ENCODE peak calls at places on chromosomes 16 and 17, in ten cellular contexts. I is left ventricle myocardium inferior, Q is HCT116, G is heart right ventricle, E is hepatocyte, H is right atrium auricular region, V is GM23338, C is mesenchymal stem cell, Y is thoracic aorta, F is ascending aorta. D is an unnamed sample.
A peak's percentile ranks its signal among the peaks of the same experiment; 100 is the strongest.

GRCh38 chr17:1888741-1889140 is 58.9 kb downstream of the RPA1 start:
- DNase-seq in G (no peak), Q (no peak), Y (no peak), C (no peak), H (no peak), V (no peak), E (no peak), F (no peak), I (no peak), D (no peak)

GRCh38 chr17:54172654-54173316 is 350.1 kb downstream of the KIF2B start:
- DNase-seq in Q (no peak), H (no peak), C (peak; percentile 3), I (no peak), Y (no peak), G (no peak), V (peak; percentile 67), E (peak; percentile 50), F (no peak), D (no peak)

GRCh38 chr16:194516-194915 is 14.3 kb downstream of the HBQ1 start:
- DNase-seq in I (no peak), F (no peak), E (no peak), G (no peak), H (no peak), Y (no peak), V (no peak), Q (no peak), C (no peak), D (peak; percentile 86)

GRCh38 chr17:78780335-78780734 is 1.7 kb downstream of the CYTH1 start:
- DNase-seq in G (no peak), E (no peak), I (no peak), F (no peak), H (no peak), C (no peak), Q (no peak), Y (no peak), V (no peak), D (no peak)

GRCh38 chr17:30363715-30364202 is 15.0 kb upstream of the CPD start:
- DNase-seq in V (no peak), H (no peak), C (peak; percentile 61), Y (no peak), Q (no peak), G (no peak), E (no peak), I (no peak), F (no peak), D (no peak)

GRCh38 chr16:87195190-87195589 is 122.0 kb downstream of the C16orf95 start:
- DNase-seq in Q (no peak), H (no peak), F (no peak), C (no peak), I (no peak), V (no peak), Y (no peak), G (no peak), E (no peak), D (peak; percentile 42)

GRCh38 chr17:82449136-82449882 is 1.2 kb downstream of the CYBC1 start:
- DNase-seq in I (no peak), V (peak; percentile 82), C (no peak), H (no peak), G (peak; percentile 54), Q (no peak), Y (no peak), E (no peak), F (peak; percentile 29), D (peak; percentile 66)

GRCh38 chr17:1371893-1372590 is 28.0 kb downstream of the YWHAE start:
- DNase-seq in H (no peak), C (no peak), Y (no peak), G (no peak), F (no peak), I (no peak), Q (no peak), V (no peak), E (no peak), D (no peak)

GRCh38 chr16:72995151-72995881 is 52.6 kb downstream of the ZFHX3 start:
- DNase-seq in Y (no peak), V (peak; percentile 81), G (no peak), I (no peak), C (peak; percentile 10), Q (no peak), E (no peak), H (no peak), F (no peak), D (no peak)

GRCh38 chr17:82301916-82302497 is 15.4 kb downstream of the CD7 start:
- DNase-seq in C (no peak), Y (no peak), E (no peak), H (no peak), Q (no peak), G (no peak), F (no peak), I (no peak), V (no peak), D (no peak)

GRCh38 chr16:88479795-88480760 is 27.0 kb downstream of the ZFPM1 start:
- DNase-seq in I (no peak), H (no peak), G (no peak), C (no peak), V (no peak), F (no peak), Q (no peak), Y (no peak), E (no peak), D (no peak)

GRCh38 chr17:6713130-6713917 is at the start of gene SLC13A5:
- DNase-seq in G (no peak), Q (no peak), I (no peak), V (peak; percentile 91), C (peak; percentile 27), H (peak; percentile 5), E (peak; percentile 84), Y (no peak), F (no peak), D (peak; percentile 85)

GRCh38 chr16:229731-230281 is 557 bp upstream of the LUC7L start:
- DNase-seq in Q (no peak), I (no peak), G (no peak), F (no peak), E (no peak), V (no peak), Y (no peak), C (no peak), H (no peak), D (no peak)

GRCh38 chr16:85828166-85828565 is 28.7 kb downstream of the COX4I1 start:
- DNase-seq in Q (no peak), C (no peak), G (no peak), E (no peak), I (no peak), Y (no peak), H (no peak), V (no peak), F (no peak), D (no peak)

GRCh38 chr16:85826686-85827247 is 27.3 kb downstream of the COX4I1 start:
- DNase-seq in I (no peak), H (no peak), C (no peak), E (no peak), V (no peak), Y (no peak), G (no peak), F (no peak), Q (no peak), D (no peak)

GRCh38 chr16:85832578-85833539 is 33.4 kb downstream of the COX4I1 start:
- DNase-seq in G (no peak), Y (no peak), I (no peak), V (no peak), E (no peak), H (no peak), Q (no peak), C (no peak), F (no peak), D (no peak)

GRCh38 chr16:85829266-85829665 is 29.8 kb downstream of the COX4I1 start:
- DNase-seq in Q (no peak), I (no peak), H (no peak), E (no peak), G (no peak), C (no peak), F (no peak), V (no peak), Y (no peak), D (no peak)

GRCh38 chr16:85829751-85830445 is 30.4 kb downstream of the COX4I1 start:
- DNase-seq in F (no peak), V (no peak), I (peak; percentile 46), C (no peak), Q (no peak), G (peak; percentile 45), H (no peak), Y (no peak), E (no peak), D (no peak)
- H3K4me3 ChIP-seq in F (no peak overlapping the region), V (no peak overlapping the region), I (no peak overlapping the region), C (no peak overlapping the region), Q (no peak overlapping the region), G (no peak overlapping the region), H (no peak overlapping the region), Y (no peak overlapping the region), E (no peak overlapping the region), D (no peak overlapping the region)

GRCh38 chr17:43517615-43518386 is 28.3 kb downstream of the ETV4 start:
- DNase-seq in I (no peak), Q (no peak), F (no peak), V (no peak), Y (no peak), E (no peak), G (no peak), H (no peak), C (peak; percentile 22), D (peak; percentile 89)
- H3K36me3 ChIP-seq in I (peaks cover 86% of the 10 kb centered on the region), Q (peaks cover 39% of the 10 kb centered on the region), F (peaks cover 75% of the 10 kb centered on the region), V (peaks cover 42% of the 10 kb centered on the region), Y (peaks cover 49% of the 10 kb centered on the region), E (peaks cover 7% of the 10 kb centered on the region), G (peaks cover 100% of the 10 kb centered on the region), H (peaks cover 68% of the 10 kb centered on the region), C (peaks cover 92% of the 10 kb centered on the region), D (peaks cover 57% of the 10 kb centered on the region)

DNA sequence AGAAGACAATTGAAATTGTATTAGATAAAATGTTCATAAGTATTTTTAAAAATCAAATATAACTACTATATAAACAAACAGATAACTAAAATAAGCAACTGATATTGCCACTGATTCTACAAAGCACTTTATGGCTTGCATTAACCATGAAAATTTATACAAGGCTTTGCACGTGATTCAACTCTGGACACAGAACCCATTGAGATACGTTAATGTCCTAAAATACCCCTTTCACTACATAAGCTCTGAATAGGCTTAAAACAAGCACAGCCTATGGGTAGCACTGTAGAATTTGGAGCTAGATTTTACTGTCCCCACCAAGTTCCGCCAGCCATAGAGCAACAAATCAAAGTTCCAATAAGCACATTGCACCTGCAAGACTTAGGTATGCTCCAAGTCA is 4.5 kb downstream of the ZNF652 start:
- DNase-seq in G (no peak), Y (no peak), I (no peak), Q (no peak), C (no peak), V (no peak), E (no peak), F (no peak), H (no peak), D (no peak)
- H3K4me3 ChIP-seq in G (no peak overlapping the region), Y (no peak overlapping the region), I (no peak overlapping the region), Q (no peak overlapping the region), C (no peak overlapping the region), V (no peak overlapping the region), E (no peak overlapping the region), F (no peak overlapping the region), H (no peak overlapping the region), D (no peak overlapping the region)

DNA sequence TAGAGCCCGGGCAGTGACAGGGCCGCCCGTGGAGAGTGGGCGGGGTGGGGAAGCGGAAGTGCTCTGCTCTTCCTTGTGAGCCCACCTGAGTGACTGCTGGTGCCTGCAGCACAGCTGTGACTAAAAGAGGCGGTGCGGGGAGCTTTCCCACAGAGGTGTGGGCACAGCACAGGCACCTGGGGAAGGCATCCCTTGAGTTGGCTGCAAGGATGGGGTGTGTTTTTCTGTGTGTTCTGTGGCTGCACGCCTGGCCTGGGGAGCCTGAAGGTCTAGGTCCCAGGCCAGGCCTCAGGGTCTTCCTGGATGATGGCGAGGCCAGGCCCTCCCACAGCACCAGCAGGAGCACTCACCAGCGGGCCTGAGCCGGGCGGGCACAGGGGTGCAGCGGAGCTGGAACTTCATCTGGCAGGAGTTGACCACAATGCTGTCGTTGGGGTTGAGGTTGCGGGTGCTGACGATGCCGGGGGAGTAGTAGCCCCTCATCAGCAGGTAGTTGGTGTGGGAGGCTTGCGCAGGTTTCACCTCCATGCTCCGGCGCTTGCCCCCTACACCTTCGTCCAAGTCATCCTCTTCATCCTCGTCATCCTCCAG is 67.1 kb downstream of the IL21R start:
- DNase-seq in Q (no peak), E (no peak), V (no peak), Y (no peak), C (no peak), H (no peak), I (no peak), G (no peak), F (no peak), D (peak; percentile 60)
- H3K36me3 ChIP-seq in Q (peaks cover 39% of the 10 kb centered on the region), E (no peaks in the 10 kb centered on the region), V (peaks cover 27% of the 10 kb centered on the region), Y (peaks cover 70% of the 10 kb centered on the region), C (peaks cover 94% of the 10 kb centered on the region), H (peaks cover 95% of the 10 kb centered on the region), I (peaks cover 99% of the 10 kb centered on the region), G (peaks cover 100% of the 10 kb centered on the region), F (peaks cover 98% of the 10 kb centered on the region), D (peaks cover 89% of the 10 kb centered on the region)

D was measured in osteoblast.